ENCODE peak calls at places on chromosome X, in seven cellular contexts. A, N, U, Z, L, H and C are unnamed samples.

GRCh38 chrX:133307094-133307493 is 88.9 kb upstream of the TFDP3 start:
- DNase-seq in A (no peak), N (no peak), U (no peak), Z (no peak), L (no peak), H (no peak), C (no peak)

GRCh38 chrX:47662144-47662657 is 3.2 kb upstream of the UXT start:
- DNase-seq in A (peak; percentile 26), N (no peak), U (no peak), Z (no peak), L (no peak), H (peak; percentile 32), C (no peak)

GRCh38 chrX:24692305-24692704 is 1.4 kb upstream of the POLA1 start:
- DNase-seq in A (no peak), N (peak; percentile 44), U (no peak), Z (no peak), L (peak; percentile 65), H (no peak), C (no peak)

GRCh38 chrX:2894885-2895292 is 34.2 kb downstream of the ARSD start:
- DNase-seq in A (peak; percentile 20), N (peak; percentile 66), U (no peak), Z (no peak), L (no peak), H (peak; percentile 70), C (no peak)

GRCh38 chrX:25131055-25131454 is 115.3 kb upstream of the ARX start:
- DNase-seq in A (peak; percentile 19), N (no peak), U (no peak), Z (no peak), L (no peak), H (no peak), C (no peak)

GRCh38 chrX:134173541-134174272 is 63.3 kb upstream of the CCDC160 start:
- DNase-seq in A (no peak), N (no peak), U (no peak), Z (no peak), L (peak; percentile 64), H (no peak), C (no peak)

GRCh38 chrX:16838202-16839066 is 31.7 kb downstream of the RBBP7 start:
- DNase-seq in A (peak; percentile 27), N (peak; percentile 26), U (no peak), Z (no peak), L (peak; percentile 52), H (no peak), C (no peak)

GRCh38 chrX:151543706-151544105 is 19.8 kb upstream of the PASD1 start:
- DNase-seq in A (peak; percentile 2), N (no peak), U (no peak), Z (no peak), L (peak; percentile 38), H (no peak), C (no peak)

GRCh38 chrX:50941638-50942037 is 31.1 kb downstream of the BMP15 start:
- DNase-seq in A (no peak), N (no peak), U (peak; percentile 62), Z (no peak), L (peak; percentile 48), H (no peak), C (peak; percentile 4)

GRCh38 chrX:10901290-10901633 is 209.9 kb upstream of the HCCS start:
- DNase-seq in A (no peak), N (no peak), U (no peak), Z (no peak), L (no peak), H (no peak), C (no peak)
- H3K27ac ChIP-seq in A (no peak overlapping the region), N (no peak overlapping the region), U (no peak overlapping the region), Z (no peak overlapping the region), L (no peak overlapping the region), H (no peak overlapping the region), C (no peak overlapping the region)

GRCh38 chrX:15298201-15298600 is 17.2 kb downstream of the ASB11 start:
- DNase-seq in A (no peak), N (no peak), U (no peak), Z (no peak), L (no peak), H (no peak), C (no peak)
- H3K27ac ChIP-seq in A (no peak overlapping the region), N (no peak overlapping the region), U (peak overlapping the region; percentile 71), Z (no peak overlapping the region), L (no peak overlapping the region), H (peak overlapping the region; percentile 75), C (no peak overlapping the region)

DNA sequence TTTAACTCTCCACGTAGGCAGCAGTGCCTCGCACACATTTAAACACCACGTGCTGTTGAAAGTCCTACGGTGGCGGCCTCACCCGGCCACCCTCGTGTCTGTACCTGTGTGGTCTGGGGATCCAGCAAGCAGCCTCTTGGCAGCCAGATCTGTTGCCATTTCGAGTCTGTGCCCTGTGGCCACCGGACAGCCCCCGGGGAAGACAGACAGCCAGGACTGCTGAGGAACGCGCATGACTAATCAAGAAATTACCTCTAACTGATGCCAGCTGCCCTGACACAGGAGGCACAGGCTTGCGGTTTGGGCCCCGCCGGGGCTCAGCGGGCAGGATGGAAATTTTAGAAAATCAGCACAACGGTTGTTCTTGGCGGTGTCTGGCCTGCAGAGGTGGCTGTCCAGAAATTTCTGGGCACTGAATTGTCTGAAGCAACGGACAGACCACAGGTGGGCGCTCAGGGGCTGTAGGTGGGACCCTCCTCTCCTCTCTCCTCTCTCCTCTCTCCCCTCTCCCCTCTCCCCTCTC is 15.6 kb upstream of the ASMTL start:
- DNase-seq in A (peak; percentile 61), N (peak; percentile 93), U (no peak), Z (peak; percentile 73), L (peak; percentile 25), H (no peak), C (peak; percentile 64)
- H3K27ac ChIP-seq in A (peak overlapping the region; percentile 21), N (peak overlapping the region; percentile 50), U (no peak overlapping the region), Z (peak overlapping the region; percentile 77), L (no peak overlapping the region), H (no peak overlapping the region), C (peak overlapping the region; percentile 81)

GRCh38 chrX:56994375-56995270 is 718 bp downstream of the SPIN3 start:
- DNase-seq in A (no peak), N (peak; percentile 1), U (peak; percentile 56), Z (no peak), L (no peak), H (no peak), C (no peak)

GRCh38 chrX:56995271-56995994 is at the start of gene SPIN3:
- DNase-seq in A (peak; percentile 53), N (peak; percentile 86), U (peak; percentile 90), Z (peak; percentile 42), L (peak; percentile 92), H (peak; percentile 87), C (peak; percentile 44)
- H3K27ac ChIP-seq in A (peak within 1 kb of the TSS; percentile 70), N (peak within 1 kb of the TSS; percentile 64), U (peak within 1 kb of the TSS; percentile 80), Z (peak within 1 kb of the TSS; percentile 25), L (no peak within 1 kb of the TSS), H (peak within 1 kb of the TSS; percentile 76), C (peak within 1 kb of the TSS; percentile 47)

DNA sequence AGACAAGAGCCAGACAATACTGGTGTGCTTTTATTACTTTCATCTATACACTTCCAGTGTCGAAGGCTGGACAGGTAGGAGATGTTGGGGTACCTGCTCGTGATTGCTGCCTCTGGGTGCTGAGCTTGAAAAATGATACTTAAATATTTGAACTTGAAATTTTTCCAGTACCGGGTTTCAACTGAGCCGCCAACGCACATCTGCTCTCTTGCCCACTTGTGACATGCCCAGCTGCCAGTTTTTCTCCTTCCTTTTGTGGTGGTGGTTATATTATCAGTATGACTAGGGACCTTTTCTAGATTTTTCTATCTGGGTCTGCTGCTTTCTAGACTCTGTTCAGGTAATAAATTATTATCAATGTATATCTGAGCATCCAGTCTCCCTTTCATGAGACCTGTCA is 3.4 kb downstream of the OGT start:
- DNase-seq in A (no peak), N (no peak), U (no peak), Z (no peak), L (no peak), H (peak; percentile 15), C (no peak)
- H3K27ac ChIP-seq in A (no peak overlapping the region), N (no peak overlapping the region), U (peak overlapping the region; percentile 19), Z (no peak overlapping the region), L (no peak overlapping the region), H (no peak overlapping the region), C (peak overlapping the region; percentile 41)

DNA sequence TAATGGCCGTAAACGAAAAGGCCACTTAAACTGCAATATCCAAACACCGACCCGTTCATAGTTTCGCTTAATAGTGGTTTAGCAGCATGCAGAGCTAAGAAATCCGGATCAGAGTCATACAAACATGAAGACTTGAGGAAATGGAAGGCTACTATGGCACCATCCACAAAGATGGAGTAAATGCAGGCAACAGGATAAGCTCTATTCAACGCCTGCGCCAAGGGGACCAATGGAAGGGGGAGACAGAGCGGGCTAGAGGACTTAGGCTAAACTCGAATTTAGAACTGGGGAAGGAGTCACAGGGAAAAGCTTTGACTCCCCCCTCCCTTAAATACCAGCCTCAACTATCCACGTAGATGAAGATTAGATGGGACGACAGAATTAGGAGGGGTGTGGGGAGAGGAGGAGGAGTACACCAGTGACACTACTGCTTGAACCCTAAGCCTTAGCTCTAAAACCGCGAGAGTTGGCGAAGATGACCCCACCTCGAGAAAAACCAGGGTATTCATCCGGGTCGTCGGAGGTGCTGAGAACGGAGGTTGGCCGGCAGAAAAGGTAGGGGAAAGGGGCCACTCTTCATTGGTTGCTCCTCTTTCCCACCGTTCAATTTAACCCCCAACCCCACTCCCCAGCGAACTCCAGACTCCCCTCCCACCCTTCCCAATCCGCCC is 3.5 kb downstream of the HUWE1 start:
- DNase-seq in A (no peak), N (peak; percentile 32), U (no peak), Z (peak; percentile 31), L (peak; percentile 52), H (peak; percentile 25), C (peak; percentile 37)
- H3K27ac ChIP-seq in A (peak overlapping the region; percentile 90), N (peak overlapping the region; percentile 93), U (peak overlapping the region; percentile 83), Z (peak overlapping the region; percentile 75), L (peak overlapping the region; percentile 32), H (peak overlapping the region; percentile 93), C (peak overlapping the region; percentile 94)

GRCh38 chrX:130084651-130085237 is 25.6 kb downstream of the ELF4 start:
- DNase-seq in A (no peak), N (no peak), U (no peak), Z (no peak), L (no peak), H (no peak), C (no peak)
- H3K27ac ChIP-seq in A (peak overlapping the region; percentile 3), N (no peak overlapping the region), U (peak overlapping the region; percentile 37), Z (peak overlapping the region; percentile 76), L (no peak overlapping the region), H (no peak overlapping the region), C (peak overlapping the region; percentile 76)

DNA sequence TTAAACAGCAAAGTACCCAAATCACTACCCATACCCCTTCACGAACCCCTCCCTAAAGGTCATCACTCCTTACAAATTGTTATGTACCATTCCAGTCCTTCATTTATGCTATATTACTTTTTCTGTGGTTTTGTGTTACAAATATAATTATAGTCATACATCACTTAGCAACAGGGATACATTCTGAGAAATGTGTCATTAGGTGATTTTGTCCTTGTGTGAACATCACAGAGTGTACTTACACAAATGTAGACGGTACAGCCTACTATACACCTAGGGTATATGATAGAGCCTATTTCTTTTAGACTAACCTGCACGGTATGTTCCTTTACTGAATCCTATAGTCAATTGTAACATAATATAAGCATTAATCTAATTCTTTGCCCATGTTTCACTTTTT is 61.9 kb downstream of the ASB9 start:
- DNase-seq in A (no peak), N (no peak), U (no peak), Z (no peak), L (no peak), H (no peak), C (no peak)
- H3K27ac ChIP-seq in A (no peak overlapping the region), N (no peak overlapping the region), U (no peak overlapping the region), Z (no peak overlapping the region), L (no peak overlapping the region), H (no peak overlapping the region), C (no peak overlapping the region)